ENCODE peak calls at places on chromosomes 4 and X, in six cellular contexts. U, Z, I, C, R and H are unnamed samples.

GRCh38 chrX:103774070-103774642 is 2.5 kb upstream of the PLP1 start:
- ATAC-seq in U (no peak), Z (peak; percentile 94), I (no peak), C (no peak), R (peak; percentile 56), H (no peak)

GRCh38 chr4:102687373-102687981 is 73.3 kb downstream of the MANBA start:
- ATAC-seq in U (peak; percentile 56), Z (peak; percentile 82), I (no peak), C (no peak), R (peak; percentile 91), H (no peak)

GRCh38 chrX:112851161-112851779 is 10.6 kb upstream of the AMOT start:
- ATAC-seq in U (no peak), Z (no peak), I (no peak), C (no peak), R (peak; percentile 85), H (no peak)

GRCh38 chr4:154010377-154010776 is 221.5 kb upstream of the SFRP2 start:
- ATAC-seq in U (peak; percentile 74), Z (no peak), I (no peak), C (no peak), R (no peak), H (peak; percentile 74)

GRCh38 chr4:95701500-95701899 is 138.4 kb upstream of the PDHA2 start:
- ATAC-seq in U (peak; percentile 76), Z (no peak), I (no peak), C (no peak), R (no peak), H (peak; percentile 75)

GRCh38 chr4:48275247-48275646 is 5.6 kb upstream of the TEC start:
- ATAC-seq in U (peak; percentile 53), Z (peak; percentile 72), I (peak; percentile 70), C (peak; percentile 90), R (peak; percentile 80), H (no peak)

GRCh38 chr4:182320092-182320491 is 76.9 kb downstream of the TENM3 start:
- ATAC-seq in U (no peak), Z (no peak), I (no peak), C (no peak), R (no peak), H (no peak)

GRCh38 chrX:39669668-39670067 is 428.1 kb downstream of the BCOR start:
- ATAC-seq in U (no peak), Z (no peak), I (no peak), C (no peak), R (no peak), H (no peak)

GRCh38 chrX:110851780-110852179 is 56.2 kb upstream of the CHRDL1 start:
- ATAC-seq in U (peak; percentile 58), Z (peak; percentile 57), I (peak; percentile 26), C (peak; percentile 78), R (peak; percentile 47), H (no peak)

GRCh38 chr4:184806711-184807110 is 19.1 kb downstream of the ACSL1 start:
- ATAC-seq in U (no peak), Z (no peak), I (no peak), C (no peak), R (no peak), H (no peak)

GRCh38 chr4:73446336-73446938 is 10.4 kb downstream of the AFP start:
- ATAC-seq in U (peak; percentile 49), Z (peak; percentile 88), I (peak; percentile 64), C (peak; percentile 90), R (peak; percentile 97), H (no peak)

GRCh38 chr4:2446656-2447564 is 22.0 kb upstream of the RNF4 start:
- ATAC-seq in U (no peak), Z (no peak), I (no peak), C (no peak), R (no peak), H (no peak)

GRCh38 chr4:187232201-187232600 is 508.5 kb upstream of the FAT1 start:
- ATAC-seq in U (no peak), Z (no peak), I (no peak), C (no peak), R (no peak), H (no peak)

DNA sequence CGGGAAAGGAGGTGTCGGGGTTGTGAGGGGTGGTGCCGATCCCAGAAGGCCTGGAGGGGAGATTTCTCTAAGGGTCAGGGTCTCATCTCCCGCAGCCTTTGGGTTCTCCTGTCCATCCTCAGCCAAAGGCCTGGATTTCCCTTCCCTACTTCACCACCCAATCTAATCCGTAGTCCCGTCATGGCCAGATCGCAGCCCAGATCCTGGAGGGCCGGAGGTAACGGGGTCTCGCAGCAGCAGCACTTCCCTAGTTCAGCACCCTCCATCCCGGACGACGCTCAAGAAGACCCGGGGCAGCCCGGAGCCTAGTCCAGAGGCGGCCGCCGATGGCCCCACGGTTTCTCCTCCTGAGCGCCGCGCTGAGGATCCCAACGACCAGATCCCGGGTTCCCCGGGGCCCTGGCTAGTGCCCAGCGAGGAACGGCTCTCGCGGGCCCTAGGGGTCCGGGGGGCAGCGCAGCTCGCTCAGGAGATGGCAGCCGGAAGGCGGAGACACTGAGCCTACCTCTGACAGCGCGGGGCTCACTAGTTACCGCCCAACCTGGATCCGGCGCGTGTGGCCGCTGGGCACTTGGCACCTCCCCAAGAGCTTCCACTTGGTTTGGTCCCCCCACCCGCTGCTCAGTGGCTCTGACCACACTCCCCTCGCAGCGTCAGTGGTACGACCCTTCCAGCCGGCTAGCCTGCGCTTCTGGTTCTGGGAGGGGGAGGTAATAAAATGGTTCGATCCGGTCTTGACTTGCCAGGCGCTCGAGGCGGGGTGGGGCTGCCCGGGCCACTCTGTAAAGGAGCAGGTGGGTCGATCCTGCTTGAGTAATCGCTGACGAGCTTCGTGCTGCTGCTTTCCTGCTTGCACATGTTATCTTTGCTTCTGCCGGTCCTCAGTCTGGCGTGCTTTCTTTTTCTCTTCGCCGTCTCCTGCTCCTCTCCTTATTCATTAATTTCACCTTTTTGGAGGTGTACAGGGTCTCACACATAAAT is 3.6 kb downstream of the MAGIX start:
- ATAC-seq in U (peak; percentile 19), Z (no peak), I (no peak), C (peak; percentile 37), R (peak; percentile 73), H (peak; percentile 47)
- H3K27ac ChIP-seq in U (peak overlapping the region; percentile 88), Z (no peak overlapping the region), I (no peak overlapping the region), C (peak overlapping the region; percentile 86), R (peak overlapping the region; percentile 78), H (peak overlapping the region; percentile 96)

DNA sequence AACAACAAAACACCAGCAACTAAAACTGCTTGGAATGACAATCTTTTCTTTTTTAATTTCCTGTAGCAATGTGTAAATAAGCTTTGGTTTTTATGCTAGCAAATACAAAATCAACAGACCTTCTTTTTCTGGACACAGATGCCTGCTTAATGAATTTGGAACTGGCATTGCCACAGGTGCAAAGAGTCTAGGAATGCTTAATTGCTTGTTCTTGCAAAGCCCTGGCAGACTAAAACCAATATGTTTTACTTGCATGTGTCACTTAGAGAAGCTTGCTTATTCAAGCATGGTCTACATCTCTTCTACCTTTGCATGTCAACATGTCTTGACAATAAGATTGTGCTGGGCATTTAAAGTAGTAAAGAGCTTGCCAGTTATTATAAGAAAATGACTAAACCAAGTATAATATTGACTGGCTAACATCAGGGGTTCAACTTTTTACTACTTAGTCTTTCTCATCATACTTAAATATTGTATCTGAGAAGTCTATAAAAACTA is 656.7 kb upstream of the NDST4 start:
- ATAC-seq in U (no peak), Z (no peak), I (no peak), C (no peak), R (no peak), H (no peak)
- TF ChIP-seq EP300 in U (no peak), Z (no peak), I (no peak), C (no peak), R (no peak), H (no peak)

DNA sequence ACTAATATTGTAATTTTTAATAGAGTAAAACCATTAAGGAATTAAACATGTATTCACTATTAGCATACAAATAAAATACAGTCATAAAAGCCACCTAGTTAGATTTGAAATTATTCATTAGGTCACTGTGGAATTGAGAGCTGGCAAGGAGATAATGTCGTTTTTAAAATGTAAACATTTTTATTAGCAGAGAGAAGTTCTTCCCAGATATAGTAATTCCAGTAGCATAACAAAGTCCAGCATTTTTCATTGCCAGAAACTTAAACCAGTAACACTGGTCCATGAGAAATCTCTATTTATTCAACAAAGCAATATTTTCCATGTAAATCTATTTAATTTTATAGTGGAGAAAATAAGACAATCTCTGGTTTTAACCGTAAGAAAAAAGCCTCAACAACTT is 17.5 kb downstream of the ENOX2 start:
- ATAC-seq in U (no peak), Z (no peak), I (no peak), C (no peak), R (no peak), H (no peak)
- H3K4me3 ChIP-seq in U (no peak overlapping the region), Z (no peak overlapping the region), I (no peak overlapping the region), C (no peak overlapping the region), R (no peak overlapping the region), H (no peak overlapping the region)

GRCh38 chrX:119984652-119985051 is 41.1 kb upstream of the NKAP start:
- ATAC-seq in U (no peak), Z (no peak), I (no peak), C (no peak), R (no peak), H (no peak)
- H3K27ac ChIP-seq in U (no peak overlapping the region), Z (no peak overlapping the region), I (no peak overlapping the region), C (no peak overlapping the region), R (no peak overlapping the region), H (no peak overlapping the region)